ENCODE peak calls at places on chromosomes 4 and X, in four cellular contexts. Q is SK-N-SH, J is K562, B is HepG2. N is an unnamed sample.

GRCh38 chr4:5940470-5941203 is 47.8 kb upstream of the CRMP1 start:
- DNase-seq in Q (no peak), J (no peak), B (peak), N (no peak)

GRCh38 chr4:110165382-110166285 is 32.8 kb downstream of the ELOVL6 start:
- DNase-seq in Q (peak), J (no peak), B (no peak), N (no peak)

GRCh38 chr4:150668824-150669223 is 86.9 kb downstream of the MAB21L2 start:
- DNase-seq in Q (no peak), J (no peak), B (no peak), N (no peak)

GRCh38 chr4:183241771-183242170 is 78.3 kb downstream of the CLDN22 start:
- DNase-seq in Q (no peak), J (no peak), B (peak), N (no peak)

GRCh38 chrX:47581731-47582647 is at the start of gene TIMP1:
- DNase-seq in Q (peak), J (peak), B (peak), N (peak)

GRCh38 chr4:61555789-61556188 is 355.7 kb downstream of the ADGRL3 start:
- DNase-seq in Q (no peak), J (no peak), B (peak), N (no peak)

GRCh38 chr4:21749936-21750335 is 198.6 kb downstream of the KCNIP4 start:
- DNase-seq in Q (no peak), J (no peak), B (no peak), N (no peak)

GRCh38 chrX:29071525-29071924 is 484.3 kb downstream of the IL1RAPL1 start:
- DNase-seq in Q (no peak), J (no peak), B (no peak), N (no peak)

GRCh38 chrX:120749141-120749846 is 119.4 kb upstream of the C1GALT1C1 start:
- DNase-seq in Q (no peak), J (no peak), B (no peak), N (no peak)

GRCh38 chr4:29390921-29391320 is 1329.2 kb upstream of the PCDH7 start:
- DNase-seq in Q (no peak), J (no peak), B (no peak), N (no peak)

GRCh38 chr4:81639248-81639647 is 167.5 kb upstream of the RASGEF1B start:
- DNase-seq in Q (no peak), J (no peak), B (no peak), N (no peak)

GRCh38 chr4:94523033-94523590 is 71.4 kb downstream of the PDLIM5 start:
- DNase-seq in Q (no peak), J (no peak), B (no peak), N (no peak)

GRCh38 chr4:128582319-128582948 is 227.1 kb upstream of the JADE1 start:
- DNase-seq in Q (no peak), J (no peak), B (no peak), N (no peak)

GRCh38 chr4:178086324-178086723 is 644.1 kb upstream of the AGA start:
- DNase-seq in Q (no peak), J (no peak), B (peak), N (no peak)

GRCh38 chrX:110284159-110284558 is 33.7 kb downstream of the AMMECR1 start:
- DNase-seq in Q (no peak), J (no peak), B (no peak), N (no peak)

GRCh38 chr4:57114973-57115372 is 4.8 kb upstream of the IGFBP7 start:
- DNase-seq in Q (no peak), J (no peak), B (no peak), N (no peak)

GRCh38 chr4:147975902-147976301 is 244.0 kb downstream of the ARHGAP10 start:
- DNase-seq in Q (no peak), J (no peak), B (no peak), N (no peak)

GRCh38 chr4:71732706-71733105 is 51.2 kb downstream of the GC start:
- DNase-seq in Q (peak), J (peak), B (peak), N (no peak)

GRCh38 chr4:15649914-15650545 is 5.1 kb downstream of the FBXL5 start:
- DNase-seq in Q (peak), J (peak), B (peak), N (no peak)

GRCh38 chrX:129779747-129780146 is at the start of gene SASH3:
- DNase-seq in Q (no peak), J (no peak), B (no peak), N (no peak)

GRCh38 chr4:79682801-79683217 is 274.8 kb upstream of the GK2 start:
- DNase-seq in Q (no peak), J (no peak), B (no peak), N (no peak)

GRCh38 chr4:85963231-85963630 is 396.6 kb downstream of the MAPK10 start:
- DNase-seq in Q (no peak), J (no peak), B (no peak), N (no peak)

GRCh38 chr4:54229631-54230478 is 762 bp downstream of the PDGFRA start:
- DNase-seq in Q (peak), J (no peak), B (no peak), N (no peak)

GRCh38 chr4:25953740-25954139 is 39.7 kb downstream of the SMIM20 start:
- DNase-seq in Q (no peak), J (no peak), B (peak), N (no peak)

GRCh38 chr4:25098964-25099843 is 61.0 kb downstream of the SEPSECS start:
- DNase-seq in Q (peak), J (peak), B (no peak), N (no peak)

GRCh38 chr4:37609621-37610020 is 76.6 kb downstream of the RELL1 start:
- DNase-seq in Q (no peak), J (no peak), B (no peak), N (no peak)

GRCh38 chr4:2786152-2786671 is 6.7 kb upstream of the SH3BP2 start:
- DNase-seq in Q (no peak), J (no peak), B (no peak), N (no peak)

GRCh38 chr4:2787230-2788100 is 5.4 kb upstream of the SH3BP2 start:
- DNase-seq in Q (peak), J (no peak), B (no peak), N (peak)

GRCh38 chr4:2785613-2786012 is 7.3 kb upstream of the SH3BP2 start:
- DNase-seq in Q (no peak), J (peak), B (no peak), N (no peak)

GRCh38 chr4:2788101-2788500 is 4.8 kb upstream of the SH3BP2 start:
- DNase-seq in Q (no peak), J (no peak), B (no peak), N (no peak)

GRCh38 chr4:2786794-2787229 is 6.1 kb upstream of the SH3BP2 start:
- DNase-seq in Q (peak), J (no peak), B (no peak), N (no peak)
- TF ChIP-seq TAF1 in Q (no peak), J (no peak), B (no peak), N (no peak)

GRCh38 chr4:168645933-168646768 is 149.3 kb downstream of the PALLD start:
- DNase-seq in Q (peak), J (no peak), B (no peak), N (no peak)

GRCh38 chr4:168639914-168640313 is 143.1 kb downstream of the PALLD start:
- DNase-seq in Q (no peak), J (no peak), B (no peak), N (no peak)

GRCh38 chr4:168641811-168642140 is 144.9 kb downstream of the PALLD start:
- DNase-seq in Q (no peak), J (no peak), B (no peak), N (no peak)

GRCh38 chr4:168643083-168643795 is 146.4 kb downstream of the PALLD start:
- DNase-seq in Q (peak), J (no peak), B (no peak), N (no peak)

GRCh38 chr4:168643796-168644159 is 146.9 kb downstream of the PALLD start:
- DNase-seq in Q (no peak), J (no peak), B (no peak), N (no peak)
- TF ChIP-seq TAF1 in Q (no peak), J (no peak), B (no peak), N (no peak)

GRCh38 chr4:58301384-58301783 is 1191.2 kb upstream of the IGFBP7 start:
- DNase-seq in Q (no peak), J (no peak), B (no peak), N (no peak)
- TF ChIP-seq TAF1 in Q (no peak), J (no peak), B (no peak), N (no peak)

GRCh38 chr4:41363384-41363981 is 106.8 kb downstream of the UCHL1 start:
- DNase-seq in Q (no peak), J (no peak), B (no peak), N (no peak)
- TF ChIP-seq TAF1 in Q (no peak), J (no peak), B (no peak), N (no peak)

DNA sequence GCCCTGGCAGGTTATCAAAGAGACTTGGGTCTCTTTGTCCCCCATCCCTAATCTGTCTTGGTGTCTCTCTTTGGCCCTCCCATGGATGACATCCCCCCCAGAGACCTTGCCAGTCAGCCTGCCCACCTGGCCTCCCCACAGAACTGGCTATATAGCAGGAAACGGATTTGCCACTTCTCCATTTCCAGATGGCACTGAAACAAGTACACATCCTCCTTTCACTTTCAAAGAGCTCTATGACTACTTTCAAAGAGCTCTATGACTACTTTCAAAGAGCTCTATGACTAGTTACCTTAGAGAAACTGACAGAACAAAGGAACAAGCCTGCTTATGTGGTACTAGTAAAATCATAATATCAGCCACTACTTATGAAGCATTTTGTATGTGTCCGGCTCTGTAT is 175.3 kb downstream of the MAML3 start:
- DNase-seq in Q (no peak), J (no peak), B (no peak), N (peak)
- TF ChIP-seq TAF1 in Q (no peak), J (no peak), B (no peak), N (no peak)

GRCh38 chr4:77036206-77036605 is 39.6 kb downstream of the CCNI start:
- DNase-seq in Q (no peak), J (no peak), B (no peak), N (no peak)

GRCh38 chr4:77040856-77041576 is 34.8 kb downstream of the CCNI start:
- DNase-seq in Q (no peak), J (no peak), B (no peak), N (no peak)

GRCh38 chr4:77040265-77040664 is 35.5 kb downstream of the CCNI start:
- DNase-seq in Q (no peak), J (no peak), B (no peak), N (no peak)

GRCh38 chr4:77035153-77035552 is 40.6 kb downstream of the CCNI start:
- DNase-seq in Q (no peak), J (no peak), B (no peak), N (no peak)

GRCh38 chr4:77037736-77038135 is 38.1 kb downstream of the CCNI start:
- DNase-seq in Q (no peak), J (no peak), B (no peak), N (no peak)
- TF ChIP-seq TAF1 in Q (no peak), J (no peak), B (no peak), N (no peak)

GRCh38 chr4:118155516-118155915 is 121.2 kb downstream of the NDST3 start:
- DNase-seq in Q (no peak), J (no peak), B (no peak), N (no peak)

GRCh38 chr4:118158946-118159345 is 124.7 kb downstream of the NDST3 start:
- DNase-seq in Q (no peak), J (no peak), B (no peak), N (no peak)

GRCh38 chr4:118154643-118155042 is 120.4 kb downstream of the NDST3 start:
- DNase-seq in Q (no peak), J (no peak), B (no peak), N (no peak)
- TF ChIP-seq TAF1 in Q (no peak), J (no peak), B (no peak), N (no peak)

DNA sequence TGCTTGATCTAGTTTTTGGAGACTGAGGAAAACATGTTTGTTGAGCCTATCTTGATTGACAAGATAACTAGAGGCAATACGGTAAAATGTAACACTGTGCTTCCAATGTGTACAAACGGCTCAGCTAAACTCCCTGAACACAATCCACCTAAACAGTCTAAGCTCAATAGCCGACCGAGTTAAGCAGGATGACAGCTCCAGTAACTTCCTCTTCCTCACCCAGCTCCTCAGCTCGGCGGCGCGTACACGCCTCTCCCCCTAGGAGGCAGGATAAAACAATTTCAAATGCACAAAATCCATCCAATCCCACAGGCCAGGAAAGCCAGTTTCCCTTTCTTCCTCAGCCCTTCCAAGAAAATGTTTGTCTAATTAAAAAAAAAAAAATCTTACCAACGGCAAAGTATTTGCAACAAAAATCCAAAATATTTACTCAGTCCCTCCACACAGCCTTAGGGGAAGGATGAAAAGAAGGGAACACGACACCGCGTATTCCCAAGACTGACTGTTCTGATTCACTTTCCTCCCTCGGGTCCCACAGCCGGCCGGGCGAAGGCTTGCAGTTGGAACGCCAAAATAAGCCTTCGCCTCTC is 996 bp downstream of the CNOT6L start:
- DNase-seq in Q (peak), J (peak), B (peak), N (peak)
- TF ChIP-seq TAF1 in Q (no peak), J (no peak), B (peak), N (no peak)

GRCh38 chr4:90142091-90142490 is 14.9 kb downstream of the CCSER1 start:
- DNase-seq in Q (no peak), J (no peak), B (no peak), N (no peak)

DNA sequence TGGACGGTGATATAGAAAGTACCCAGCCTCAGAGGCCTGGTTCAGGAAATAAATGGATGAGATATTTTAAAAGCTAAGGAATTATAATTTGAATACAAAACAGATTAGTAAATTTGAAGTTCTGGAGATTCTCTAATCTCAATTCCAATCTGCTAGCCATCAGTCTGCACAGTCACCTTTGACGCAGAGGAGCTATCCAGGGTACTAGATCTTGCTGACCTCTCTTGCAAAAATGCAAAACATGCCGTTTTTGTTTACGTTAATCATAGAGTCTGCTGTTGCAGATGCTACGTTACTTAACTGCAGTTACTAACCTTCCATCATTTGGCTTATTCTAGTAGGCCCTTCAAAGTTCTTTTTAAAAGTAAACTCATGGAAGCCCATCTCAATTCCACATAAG is 10.4 kb downstream of the CCSER1 start:
- DNase-seq in Q (no peak), J (no peak), B (peak), N (no peak)
- TF ChIP-seq TAF1 in Q (no peak), J (no peak), B (no peak), N (no peak)